ENCODE peak calls at places on chromosomes 11 and 22, in seven cellular contexts. J is anterior cingulate cortex; A is activated T-cell treated with anti-CD3 and anti-CD28 coated beads for 1 hour; Q is glomerular endothelial cell; W is activated naive CD8-positive, alpha-beta T cell treated with anti-CD3 and anti-CD28 coated beads, Interleukin-2, amount 50 U/mL, for 24 hours; I is activated CD4-positive, CD25-positive, alpha-beta regulatory T cell treated with anti-CD3 and anti-CD28 coated beads, Interleukin-2, amount 50 U/mL, for 72 hours; U is OCI-M1. M is an unnamed sample.
A peak's percentile ranks its signal among the peaks of the same experiment; 100 is the strongest.

GRCh38 chr22:24433868-24434471 is 6.6 kb downstream of the ADORA2A start:
- DNase-seq in Q (no peak), A (no peak), J (no peak), I (no peak), U (peak; percentile 75), W (peak; percentile 62), M (no peak)

GRCh38 chr11:90288207-90288821 is 65.5 kb upstream of the CHORDC1 start:
- DNase-seq in U (peak; percentile 67), A (no peak), W (no peak), Q (no peak), I (no peak), J (no peak), M (peak; percentile 39)

GRCh38 chr22:23410411-23410810 is 169.7 kb downstream of the IGLL1 start:
- DNase-seq in J (no peak), A (no peak), U (no peak), Q (no peak), I (no peak), W (no peak), M (no peak)

GRCh38 chr11:65856689-65857499 is 1.1 kb downstream of the CFL1 start:
- DNase-seq in Q (no peak), I (peak; percentile 85), U (peak; percentile 90), A (peak; percentile 76), J (no peak), W (peak; percentile 88), M (peak; percentile 75)

GRCh38 chr22:35459423-35459894 is 59.5 kb downstream of the MCM5 start:
- DNase-seq in I (no peak), W (no peak), Q (no peak), A (no peak), U (no peak), J (no peak), M (no peak)

GRCh38 chr11:127066426-127067090 is 66.0 kb upstream of the KIRREL3 start:
- DNase-seq in W (no peak), U (no peak), Q (no peak), I (no peak), A (no peak), J (no peak), M (no peak)

GRCh38 chr22:44557064-44557748 is 59.2 kb upstream of the RTL6 start:
- DNase-seq in A (no peak), U (no peak), Q (no peak), W (no peak), J (no peak), I (no peak), M (no peak)

GRCh38 chr11:73539506-73540084 is 58.3 kb downstream of the FAM168A start:
- DNase-seq in Q (no peak), A (no peak), W (no peak), U (no peak), I (no peak), J (no peak), M (no peak)

GRCh38 chr11:95713428-95713827 is 76.2 kb downstream of the FAM76B start:
- DNase-seq in A (no peak), U (no peak), I (no peak), Q (no peak), W (no peak), J (no peak), M (no peak)

GRCh38 chr11:103125462-103125861 is 16.2 kb downstream of the DYNC2H1 start:
- DNase-seq in I (no peak), U (no peak), W (no peak), J (no peak), Q (no peak), A (no peak), M (no peak)

GRCh38 chr11:9906043-9906791 is 242.3 kb downstream of the SWAP70 start:
- DNase-seq in Q (peak; percentile 61), U (no peak), A (no peak), I (no peak), W (no peak), J (no peak), M (peak; percentile 52)

GRCh38 chr22:37197451-37198289 is 9.6 kb upstream of the C1QTNF6 start:
- DNase-seq in I (peak; percentile 36), U (no peak), A (no peak), W (no peak), J (no peak), Q (no peak), M (peak; percentile 36)

GRCh38 chr11:62400760-62401159 is 18.1 kb upstream of the SCGB1A1 start:
- DNase-seq in Q (no peak), J (peak; percentile 40), A (no peak), W (no peak), U (no peak), I (no peak), M (no peak)

M was measured in HT-29.